ENCODE peak calls at places on chromosomes 5 and 9, in four cellular contexts. A is tibial nerve, E is psoas muscle, X is SK-N-SH. R is an unnamed sample. For H3K4me1, the result is how much of the 10 kb centered on the place peaks cover.

GRCh38 chr5:58258984-58259684 is 200.8 kb downstream of the PLK2 start:
- DNase-seq in A (no peak), E (no peak), X (no peak), R (no peak)

GRCh38 chr5:153562189-153562588 is 71.7 kb downstream of the GRIA1 start:
- DNase-seq in A (no peak), E (no peak), X (no peak), R (no peak)

GRCh38 chr5:172791291-172791690 is 20.3 kb upstream of the DUSP1 start:
- DNase-seq in A (no peak), E (no peak), X (no peak), R (no peak)

GRCh38 chr5:78530342-78531096 is 118.1 kb downstream of the LHFPL2 start:
- DNase-seq in A (no peak), E (no peak), X (no peak), R (no peak)

GRCh38 chr9:127904888-127905728 is 5.7 kb upstream of the ST6GALNAC6 start:
- DNase-seq in A (no peak), E (no peak), X (no peak), R (peak)

GRCh38 chr9:71721786-71722295 is 46.5 kb downstream of the CEMIP2 start:
- DNase-seq in A (no peak), E (no peak), X (no peak), R (no peak)

GRCh38 chr5:56615750-56616149 is 199.6 kb upstream of the MAP3K1 start:
- DNase-seq in A (no peak), E (no peak), X (no peak), R (no peak)

GRCh38 chr5:100575815-100576214 is 40.6 kb downstream of the FAM174A start:
- DNase-seq in A (no peak), E (no peak), X (no peak), R (no peak)

GRCh38 chr5:95102687-95103086 is 182.2 kb downstream of the MCTP1 start:
- DNase-seq in A (no peak), E (no peak), X (no peak), R (no peak)

GRCh38 chr5:127009784-127010183 is 20.6 kb downstream of the MARCHF3 start:
- DNase-seq in A (no peak), E (no peak), X (no peak), R (no peak)

GRCh38 chr9:134475051-134475790 is 149.0 kb downstream of the RXRA start:
- DNase-seq in A (peak), E (peak), X (no peak), R (peak)

GRCh38 chr9:76617510-76618194 is 146.6 kb upstream of the PCA3 start:
- DNase-seq in A (no peak), E (no peak), X (no peak), R (no peak)

GRCh38 chr5:38825494-38825893 is 20.3 kb upstream of the OSMR start:
- DNase-seq in A (no peak), E (no peak), X (no peak), R (no peak)

GRCh38 chr5:38830521-38831051 is 15.2 kb upstream of the OSMR start:
- DNase-seq in A (no peak), E (no peak), X (no peak), R (no peak)

GRCh38 chr5:38824821-38825220 is 21.0 kb upstream of the OSMR start:
- DNase-seq in A (no peak), E (no peak), X (no peak), R (no peak)

GRCh38 chr5:38831117-38831516 is 14.7 kb upstream of the OSMR start:
- DNase-seq in A (no peak), E (no peak), X (no peak), R (no peak)

GRCh38 chr5:38827525-38827924 is 18.3 kb upstream of the OSMR start:
- DNase-seq in A (no peak), E (no peak), X (no peak), R (no peak)
- H3K27ac ChIP-seq in A (no peak), E (no peak), X (no peak), R (no peak)

GRCh38 chr5:23721336-23721735 is 213.9 kb downstream of the PRDM9 start:
- DNase-seq in A (no peak), E (no peak), X (no peak), R (no peak)

GRCh38 chr5:23717486-23717885 is 210.1 kb downstream of the PRDM9 start:
- DNase-seq in A (no peak), E (no peak), X (no peak), R (no peak)
- TF ChIP-seq CTCF in A (no peak), E (no peak), X (no peak), R (no peak)

DNA sequence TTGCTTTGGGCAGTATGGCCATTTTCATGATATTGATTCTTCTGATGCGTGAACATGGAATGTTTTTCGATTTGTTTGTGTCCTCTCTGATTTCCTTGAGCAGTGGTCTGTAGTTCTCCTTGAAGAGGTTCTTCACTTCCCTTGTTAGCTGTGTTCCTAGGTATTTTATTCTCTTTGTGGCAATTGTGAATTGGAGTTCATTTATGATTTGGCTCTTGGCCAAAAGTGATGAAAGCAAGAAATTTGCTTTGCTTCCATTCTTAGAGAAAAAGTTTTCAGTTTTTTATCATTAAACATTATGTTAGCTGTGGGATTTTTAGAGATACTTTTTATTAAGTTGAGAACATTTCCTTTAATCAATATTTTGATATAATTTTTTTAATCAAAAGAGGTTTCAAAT is 203.5 kb downstream of the TAF11L14 start:
- DNase-seq in A (no peak), E (no peak), X (no peak), R (no peak)
- H3K4me1 ChIP-seq in A (under half), E (under half), X (under half), R (under half)

DNA sequence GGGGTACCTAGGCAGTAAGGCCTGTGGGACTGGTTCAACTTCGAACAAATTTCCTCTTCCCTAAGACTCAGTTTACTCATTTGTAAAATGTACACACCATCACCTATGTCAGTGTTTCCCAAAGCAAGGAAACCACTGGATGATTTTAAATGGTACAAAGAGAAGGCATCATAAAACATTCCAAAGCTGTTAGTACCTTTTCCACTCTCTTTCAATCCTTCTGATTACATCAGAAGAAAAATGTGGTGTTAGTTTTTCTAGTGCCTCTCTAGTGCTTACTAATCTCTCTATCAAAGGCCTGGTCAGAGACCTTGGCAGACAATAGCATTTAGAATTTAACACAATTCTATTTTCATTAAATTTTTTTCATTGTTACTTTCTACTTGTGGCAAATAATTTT is 18.1 kb downstream of the NR6A1 start:
- DNase-seq in A (no peak), E (no peak), X (peak), R (no peak)
- H3K27ac ChIP-seq in A (no peak), E (no peak), X (no peak), R (no peak)

DNA sequence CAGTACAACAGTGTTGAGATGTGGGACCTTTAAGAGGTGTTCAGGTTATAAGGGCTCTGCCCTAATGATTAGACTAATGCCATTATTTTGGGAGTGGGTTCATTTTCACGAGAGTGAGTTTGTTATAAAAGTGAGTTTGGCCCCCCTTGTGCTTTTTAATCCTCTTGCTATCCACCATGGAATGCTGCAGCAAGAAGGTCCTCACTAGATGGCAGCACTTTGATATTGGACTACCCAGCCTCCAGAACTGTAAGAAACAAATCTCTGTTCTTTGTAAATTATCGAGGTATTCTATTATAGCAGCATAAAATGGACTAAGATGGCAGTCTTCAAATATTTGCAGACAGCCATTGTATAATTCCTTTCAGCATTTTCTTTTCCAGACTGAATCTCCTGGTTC is 212.4 kb downstream of the LRRC70 start:
- DNase-seq in A (no peak), E (no peak), X (no peak), R (no peak)
- TF ChIP-seq CTCF in A (peak), E (no peak), X (peak), R (no peak)

DNA sequence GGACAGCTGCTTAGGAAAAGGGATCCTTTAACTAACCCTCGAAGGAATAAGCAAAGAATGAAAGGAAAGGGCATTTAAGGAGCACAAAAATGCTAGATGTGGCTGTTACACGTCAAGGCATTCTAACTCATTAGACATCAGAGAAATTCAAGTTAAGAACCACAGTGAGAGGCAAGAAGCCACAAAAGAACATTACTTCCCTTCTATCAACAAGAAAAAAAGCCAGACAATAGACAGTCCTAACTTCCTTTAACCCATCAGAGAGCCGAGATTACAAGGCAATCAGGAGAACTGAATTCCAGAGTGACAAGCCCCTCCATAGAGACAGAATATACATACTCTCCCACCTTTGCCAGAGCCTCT is 71.7 kb downstream of the ACTL7B start:
- DNase-seq in A (no peak), E (no peak), X (no peak), R (no peak)
- H3K4me1 ChIP-seq in A (under half), E (under half), X (under half), R (under half)

R was measured in Peyer's patch.